ENCODE peak calls at places on chromosome 4, in eight cellular contexts. O is A549, L is H1, E is uterus, D is endothelial cell of umbilical vein, Q is breast epithelium, F is IMR-90, K is ovary. P is an unnamed sample.

GRCh38 chr4:19711871-19712270 is 539.8 kb upstream of the SLIT2 start:
- DNase-seq in K (no peak), O (no peak), D (peak), E (no peak), F (peak), Q (no peak), L (no peak), P (no peak)

GRCh38 chr4:15729910-15730533 is 27.2 kb downstream of the BST1 start:
- DNase-seq in L (no peak), O (peak), K (no peak), Q (no peak), D (peak), F (peak), E (no peak), P (peak)

GRCh38 chr4:21457086-21457840 is 491.3 kb downstream of the KCNIP4 start:
- DNase-seq in F (no peak), D (no peak), O (no peak), L (no peak), Q (no peak), K (no peak), E (no peak), P (no peak)

GRCh38 chr4:150668824-150669223 is 86.9 kb downstream of the MAB21L2 start:
- DNase-seq in K (no peak), D (no peak), O (no peak), E (no peak), Q (no peak), F (no peak), L (no peak), P (no peak)

GRCh38 chr4:97587912-97588311 is 555.4 kb downstream of the STPG2 start:
- DNase-seq in Q (no peak), E (no peak), D (no peak), O (no peak), L (no peak), F (no peak), K (no peak), P (no peak)

GRCh38 chr4:119080721-119081541 is 54.7 kb upstream of the MYOZ2 start:
- DNase-seq in F (no peak), E (no peak), D (no peak), L (no peak), Q (no peak), K (no peak), O (peak), P (no peak)

GRCh38 chr4:87375719-87376291 is 15.2 kb downstream of the HSD17B11 start:
- DNase-seq in D (peak), K (no peak), E (no peak), O (no peak), L (no peak), Q (no peak), F (peak), P (peak)

GRCh38 chr4:533318-534100 is 34.5 kb downstream of the PIGG start:
- DNase-seq in Q (peak), E (no peak), O (no peak), K (no peak), D (no peak), F (no peak), L (no peak), P (no peak)

GRCh38 chr4:26330186-26330787 is 9.5 kb downstream of the RBPJ start:
- DNase-seq in K (no peak), E (no peak), L (no peak), Q (no peak), D (peak), O (peak), F (peak), P (peak)

GRCh38 chr4:11720292-11720691 is 291.6 kb upstream of the HS3ST1 start:
- DNase-seq in L (no peak), D (peak), E (no peak), K (no peak), O (peak), F (peak), Q (no peak), P (no peak)

GRCh38 chr4:3183008-3183407 is 66.0 kb upstream of the MSANTD1 start:
- DNase-seq in O (no peak), F (no peak), E (no peak), K (no peak), D (no peak), Q (no peak), L (no peak), P (no peak)

GRCh38 chr4:113832795-113833194 is 71.3 kb upstream of the CAMK2D start:
- DNase-seq in K (no peak), E (no peak), Q (no peak), L (no peak), O (no peak), F (no peak), D (no peak), P (no peak)

GRCh38 chr4:3640587-3640962 is 108.4 kb upstream of the LRPAP1 start:
- DNase-seq in Q (no peak), O (no peak), L (no peak), E (peak), K (no peak), F (peak), D (no peak), P (no peak)

GRCh38 chr4:185796176-185796575 is 15.8 kb downstream of the SORBS2 start:
- DNase-seq in D (no peak), E (no peak), Q (no peak), O (no peak), L (no peak), K (no peak), F (no peak), P (no peak)

GRCh38 chr4:1400191-1400805 is 5.9 kb downstream of the NKX1-1 start:
- DNase-seq in F (no peak), Q (peak), L (no peak), D (no peak), K (no peak), O (no peak), E (peak), P (no peak)

GRCh38 chr4:154124539-154125255 is 335.8 kb upstream of the SFRP2 start:
- DNase-seq in K (no peak), E (no peak), Q (no peak), D (no peak), L (no peak), F (peak), O (no peak), P (no peak)

GRCh38 chr4:26094076-26094475 is 180.1 kb downstream of the SMIM20 start:
- DNase-seq in K (no peak), D (no peak), E (no peak), F (peak), O (no peak), L (no peak), Q (no peak), P (no peak)

GRCh38 chr4:184541918-184542317 is 67.6 kb upstream of the IRF2 start:
- DNase-seq in L (no peak), K (no peak), O (no peak), D (no peak), F (no peak), Q (no peak), E (no peak), P (no peak)

GRCh38 chr4:85084371-85085170 is 118.1 kb upstream of the WDFY3 start:
- DNase-seq in K (no peak), L (no peak), D (peak), O (peak), F (peak), Q (no peak), E (no peak), P (peak)

GRCh38 chr4:152115794-152116193 is 355.0 kb upstream of the GATB start:
- DNase-seq in E (no peak), K (no peak), O (no peak), L (no peak), F (no peak), D (peak), Q (no peak), P (no peak)

GRCh38 chr4:142347241-142347640 is 498.9 kb downstream of the INPP4B start:
- DNase-seq in Q (no peak), F (peak), E (no peak), D (no peak), O (no peak), L (no peak), K (no peak), P (peak)

GRCh38 chr4:130092187-130093015 is 996.4 kb downstream of the C4orf33 start:
- DNase-seq in D (no peak), O (no peak), L (no peak), Q (no peak), K (no peak), F (no peak), E (no peak), P (no peak)

GRCh38 chr4:133624744-133625143 is 475.6 kb downstream of the PCDH10 start:
- DNase-seq in F (no peak), E (no peak), L (no peak), Q (no peak), K (no peak), D (no peak), O (peak), P (no peak)

GRCh38 chr4:55241461-55241860 is 104.6 kb upstream of the SRD5A3 start:
- DNase-seq in D (no peak), Q (no peak), L (no peak), O (no peak), E (no peak), K (no peak), F (no peak), P (no peak)

DNA sequence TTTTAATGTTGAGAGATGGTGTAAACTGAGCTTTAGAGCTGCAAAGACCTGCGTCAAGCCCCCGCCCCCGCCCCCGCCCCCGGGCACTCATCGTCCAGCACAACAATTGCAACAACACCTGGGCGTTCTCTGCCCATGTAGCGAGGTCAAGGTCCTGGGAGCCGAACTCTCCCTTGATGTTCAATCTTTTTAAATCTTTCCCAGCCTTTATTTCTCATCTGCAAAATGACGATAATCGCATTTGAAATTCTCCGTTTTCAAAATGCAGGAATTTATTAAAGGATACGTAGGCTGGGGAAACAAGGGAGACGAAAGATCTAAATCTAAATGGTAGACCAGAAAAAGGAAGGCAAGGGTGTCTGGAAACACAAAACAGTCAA is 648 bp upstream of the MSMO1 start:
- DNase-seq in E (no peak), O (peak), K (peak), F (peak), L (no peak), Q (no peak), D (no peak), P (peak)
- TF ChIP-seq POLR2A in E (no peak), O (no peak), K (no peak), F (no peak), L (peak), Q (no peak), D (no peak), P (no peak)

GRCh38 chr4:145797278-145797677 is 117.3 kb downstream of the C4orf51 start:
- DNase-seq in K (no peak), E (no peak), O (no peak), F (no peak), L (no peak), Q (no peak), D (no peak), P (no peak)
- TF ChIP-seq POLR2A in K (no peak), E (no peak), O (no peak), F (no peak), L (no peak), Q (no peak), D (no peak), P (no peak)

GRCh38 chr4:168537086-168537485 is 40.2 kb downstream of the PALLD start:
- DNase-seq in F (no peak), O (no peak), K (no peak), D (no peak), Q (no peak), L (no peak), E (no peak), P (no peak)

GRCh38 chr4:168537556-168537955 is 40.7 kb downstream of the PALLD start:
- DNase-seq in Q (no peak), E (no peak), O (no peak), K (no peak), L (no peak), D (no peak), F (no peak), P (no peak)

GRCh38 chr4:168534535-168534934 is 37.7 kb downstream of the PALLD start:
- DNase-seq in K (no peak), F (no peak), L (no peak), Q (no peak), O (no peak), D (no peak), E (no peak), P (no peak)

GRCh38 chr4:168535689-168536088 is 38.8 kb downstream of the PALLD start:
- DNase-seq in Q (no peak), O (no peak), L (no peak), E (no peak), K (no peak), F (no peak), D (no peak), P (no peak)

DNA sequence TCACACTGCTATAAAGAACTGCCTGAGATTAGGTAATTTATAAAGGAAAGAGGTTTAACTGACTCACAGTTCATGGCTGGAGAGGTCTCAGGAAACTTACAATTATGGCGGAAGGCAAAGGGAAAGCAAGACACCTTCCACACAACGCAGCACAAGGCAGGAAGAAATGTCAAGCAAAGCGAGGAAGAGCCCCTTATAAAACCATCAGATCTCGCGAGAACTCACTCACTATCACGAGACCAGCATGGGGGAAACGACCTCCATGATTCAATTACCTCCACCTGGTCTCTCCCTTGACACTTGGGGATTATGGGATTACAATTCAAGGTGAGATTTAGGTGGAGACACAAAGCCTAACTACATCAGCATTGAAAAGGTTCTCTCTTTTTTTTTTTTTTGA is 39.6 kb downstream of the PALLD start:
- DNase-seq in K (no peak), L (no peak), F (no peak), D (no peak), Q (no peak), O (no peak), E (no peak), P (no peak)
- TF ChIP-seq POLR2A in K (no peak), L (no peak), F (no peak), D (no peak), Q (no peak), O (no peak), E (no peak), P (no peak)

GRCh38 chr4:74157743-74158560 is at the start of gene MTHFD2L:
- DNase-seq in K (peak), E (peak), L (peak), Q (peak), F (peak), D (peak), O (peak), P (peak)
- TF ChIP-seq POLR2A in K (peak), E (peak), L (peak), Q (peak), F (peak), D (peak), O (peak), P (peak)

GRCh38 chr4:40247350-40247749 is 50.5 kb downstream of the RHOH start:
- DNase-seq in E (no peak), F (no peak), K (no peak), O (no peak), L (no peak), D (no peak), Q (no peak), P (no peak)

GRCh38 chr4:40246547-40246900 is 49.7 kb downstream of the RHOH start:
- DNase-seq in E (no peak), K (no peak), D (no peak), Q (no peak), L (no peak), O (no peak), F (no peak), P (no peak)

GRCh38 chr4:40243390-40243948 is 46.6 kb downstream of the RHOH start:
- DNase-seq in Q (no peak), O (no peak), K (no peak), E (no peak), F (no peak), L (no peak), D (no peak), P (no peak)

GRCh38 chr4:40246938-40247337 is 50.1 kb downstream of the RHOH start:
- DNase-seq in D (no peak), E (no peak), F (no peak), L (no peak), O (no peak), Q (no peak), K (no peak), P (no peak)

DNA sequence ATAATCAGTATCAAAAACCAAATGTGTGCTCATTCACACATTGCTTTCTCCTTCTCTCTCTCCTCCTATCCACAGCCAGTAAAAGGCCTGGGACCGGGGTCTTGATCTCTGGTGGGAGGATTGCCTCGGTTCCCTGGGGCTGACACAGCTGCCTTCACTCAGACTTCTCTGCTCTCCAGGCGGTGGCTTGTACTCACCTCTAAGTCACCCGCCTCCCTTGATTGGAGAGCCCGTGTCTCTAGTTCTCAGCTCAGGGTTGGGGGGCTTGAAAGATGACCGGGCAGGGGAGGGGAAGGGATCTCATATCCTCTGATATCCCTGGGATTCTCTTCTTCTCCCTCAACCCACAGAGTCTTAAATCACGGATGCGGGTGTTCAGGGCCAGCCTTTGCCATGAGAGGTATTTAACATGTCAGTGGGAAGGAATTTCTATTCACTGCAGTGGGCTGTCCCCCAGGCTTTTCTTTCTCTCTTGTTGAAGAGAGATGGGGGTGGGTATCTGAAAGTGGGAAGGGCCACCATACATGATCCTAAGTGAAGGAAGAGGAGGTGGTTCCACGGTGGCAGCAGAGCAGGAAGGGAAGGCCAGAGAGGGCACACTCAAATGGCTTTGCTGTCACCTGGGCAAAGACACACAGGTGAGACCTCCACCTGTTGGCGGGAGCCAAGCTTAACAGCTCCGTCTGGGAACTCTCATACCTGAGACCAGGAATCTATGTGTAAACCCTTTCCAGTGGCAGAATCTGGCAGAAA is 49.1 kb downstream of the RHOH start:
- DNase-seq in L (peak), K (no peak), F (no peak), O (no peak), Q (no peak), E (no peak), D (no peak), P (no peak)
- TF ChIP-seq POLR2A in L (no peak), K (no peak), F (no peak), O (no peak), Q (no peak), E (no peak), D (no peak), P (no peak)

GRCh38 chr4:8211229-8211628 is 12.1 kb downstream of the SH3TC1 start:
- DNase-seq in D (no peak), O (no peak), E (no peak), F (no peak), L (no peak), Q (no peak), K (no peak), P (no peak)

GRCh38 chr4:8210631-8211030 is 11.5 kb downstream of the SH3TC1 start:
- DNase-seq in E (no peak), O (no peak), D (no peak), Q (no peak), L (no peak), F (no peak), K (no peak), P (no peak)

GRCh38 chr4:8209176-8209874 is 10.2 kb downstream of the SH3TC1 start:
- DNase-seq in D (no peak), K (no peak), E (no peak), Q (no peak), O (no peak), F (no peak), L (no peak), P (no peak)

GRCh38 chr4:8208565-8208964 is 9.5 kb downstream of the SH3TC1 start:
- DNase-seq in O (no peak), D (no peak), Q (no peak), E (no peak), F (no peak), L (no peak), K (no peak), P (no peak)

GRCh38 chr4:8209997-8210396 is 10.9 kb downstream of the SH3TC1 start:
- DNase-seq in Q (no peak), D (no peak), K (no peak), E (no peak), F (no peak), O (no peak), L (no peak), P (no peak)
- TF ChIP-seq POLR2A in Q (no peak), D (no peak), K (no peak), E (no peak), F (no peak), O (no peak), L (no peak), P (no peak)

GRCh38 chr4:48268956-48269860 is at the start of gene TEC:
- DNase-seq in K (peak), O (peak), D (peak), L (peak), F (no peak), E (no peak), Q (no peak), P (peak)
- TF ChIP-seq POLR2A in K (no peak), O (peak), D (no peak), L (peak), F (no peak), E (peak), Q (no peak), P (peak)

P was measured in erythroblast.